ENCODE peak calls at places on chromosome 18, in ten cellular contexts. U, G, X, I, N, D, S, E, A and H are unnamed samples. For H3K4me1, the result is how much of the 10 kb centered on the place peaks cover.

GRCh38 chr18:65103864-65104263 is 646.9 kb upstream of the CDH7 start:
- DNase-seq in E (no peak), U (no peak), X (no peak), D (no peak), I (no peak), A (no peak), N (no peak), G (no peak), S (no peak), H (no peak)

GRCh38 chr18:62605685-62606084 is 82.9 kb downstream of the ZCCHC2 start:
- DNase-seq in D (no peak), X (no peak), S (no peak), G (no peak), U (no peak), N (no peak), I (no peak), E (no peak), A (no peak), H (no peak)

GRCh38 chr18:8517276-8517675 is 92.0 kb upstream of the RAB12 start:
- DNase-seq in D (peak), A (no peak), X (no peak), E (no peak), N (no peak), S (no peak), U (no peak), I (no peak), G (no peak), H (no peak)

GRCh38 chr18:31497711-31498449 is at the start of gene DSG2:
- DNase-seq in A (peak), E (no peak), I (peak), D (peak), U (peak), N (peak), X (no peak), S (no peak), G (peak), H (peak)

GRCh38 chr18:31104444-31104843 is 2.2 kb upstream of the DSC2 start:
- DNase-seq in X (no peak), G (no peak), E (no peak), I (no peak), D (no peak), A (no peak), U (no peak), N (no peak), S (no peak), H (no peak)

GRCh38 chr18:36769611-36770314 is 59.0 kb downstream of the TPGS2 start:
- DNase-seq in U (peak), N (no peak), E (no peak), I (peak), A (no peak), X (no peak), D (no peak), G (no peak), S (peak), H (no peak)

GRCh38 chr18:55547705-55548056 is 40.3 kb downstream of the TCF4 start:
- DNase-seq in N (no peak), E (no peak), I (no peak), A (no peak), D (no peak), U (no peak), S (no peak), X (no peak), G (no peak), H (no peak)

GRCh38 chr18:79738041-79738461 is 58.4 kb downstream of the CTDP1 start:
- DNase-seq in U (no peak), X (no peak), D (peak), E (no peak), G (no peak), I (no peak), N (no peak), S (no peak), A (no peak), H (no peak)

GRCh38 chr18:21439453-21439852 is 161.1 kb downstream of the ESCO1 start:
- DNase-seq in D (no peak), E (no peak), U (no peak), A (no peak), I (peak), G (no peak), N (no peak), S (no peak), X (peak), H (no peak)

GRCh38 chr18:5518899-5519371 is 24.9 kb downstream of the EPB41L3 start:
- DNase-seq in G (no peak), U (no peak), X (peak), A (no peak), E (no peak), D (no peak), N (no peak), I (no peak), S (no peak), H (peak)

GRCh38 chr18:50748243-50749229 is 71.3 kb downstream of the MRO start:
- DNase-seq in S (no peak), N (no peak), X (no peak), U (no peak), E (peak), G (no peak), A (no peak), D (no peak), I (no peak), H (no peak)

GRCh38 chr18:34932363-34932762 is 108.8 kb upstream of the MAPRE2 start:
- DNase-seq in A (no peak), S (no peak), X (no peak), G (no peak), U (no peak), N (no peak), E (no peak), D (no peak), I (no peak), H (no peak)

GRCh38 chr18:35478520-35479435 is 19.0 kb downstream of the INO80C start:
- DNase-seq in N (no peak), U (no peak), X (peak), S (peak), A (peak), D (no peak), I (peak), G (no peak), E (no peak), H (no peak)

GRCh38 chr18:67862069-67862468 is 345.5 kb upstream of the DSEL start:
- DNase-seq in U (no peak), D (no peak), G (no peak), I (no peak), E (no peak), A (no peak), S (no peak), N (no peak), X (peak), H (no peak)

GRCh38 chr18:11323359-11323819 is 174.0 kb upstream of the PIEZO2 start:
- DNase-seq in U (peak), N (no peak), G (no peak), A (no peak), E (no peak), X (peak), S (no peak), D (no peak), I (peak), H (peak)

GRCh38 chr18:62138836-62139235 is 48.0 kb downstream of the PIGN start:
- DNase-seq in U (no peak), D (no peak), G (no peak), I (no peak), A (no peak), N (no peak), E (no peak), S (no peak), X (no peak), H (no peak)

GRCh38 chr18:69649678-69650077 is 249.0 kb downstream of the DOK6 start:
- DNase-seq in S (no peak), E (no peak), U (no peak), A (no peak), X (no peak), N (no peak), D (no peak), G (no peak), I (no peak), H (no peak)

GRCh38 chr18:64713284-64713683 is 564.4 kb upstream of the LINC00305 start:
- DNase-seq in A (no peak), U (no peak), S (no peak), I (no peak), D (no peak), G (no peak), N (no peak), E (no peak), X (no peak), H (peak)

GRCh38 chr18:36465970-36466369 is 168.5 kb downstream of the FHOD3 start:
- DNase-seq in D (no peak), I (no peak), A (no peak), N (no peak), X (no peak), S (no peak), E (no peak), U (no peak), G (no peak), H (no peak)

GRCh38 chr18:49072524-49072934 is 121.8 kb upstream of the SMAD7 start:
- DNase-seq in A (no peak), D (no peak), G (no peak), U (peak), X (peak), I (no peak), E (no peak), N (no peak), S (no peak), H (no peak)

GRCh38 chr18:261398-262073 is 6.3 kb downstream of the THOC1 start:
- DNase-seq in I (no peak), S (no peak), E (no peak), G (no peak), U (no peak), X (peak), D (no peak), N (no peak), A (no peak), H (no peak)

GRCh38 chr18:23212161-23212560 is 76.9 kb downstream of the CABLES1 start:
- DNase-seq in D (no peak), X (no peak), I (no peak), N (no peak), E (no peak), A (no peak), S (no peak), U (no peak), G (no peak), H (no peak)

GRCh38 chr18:25351280-25351772 is 640 bp downstream of the ZNF521 start:
- DNase-seq in I (no peak), S (no peak), A (no peak), G (peak), X (peak), D (no peak), E (no peak), N (no peak), U (no peak), H (peak)

GRCh38 chr18:36389027-36389426 is 91.5 kb downstream of the FHOD3 start:
- DNase-seq in E (no peak), S (no peak), D (no peak), I (no peak), N (no peak), U (no peak), A (no peak), X (no peak), G (no peak), H (no peak)

GRCh38 chr18:59029663-59030421 is 109.8 kb upstream of the SEC11C start:
- DNase-seq in X (no peak), G (no peak), S (no peak), D (no peak), A (no peak), E (peak), I (no peak), U (no peak), N (no peak), H (no peak)

GRCh38 chr18:59022167-59022945 is 117.3 kb upstream of the SEC11C start:
- DNase-seq in D (no peak), E (peak), A (peak), G (peak), S (no peak), I (no peak), X (no peak), U (peak), N (peak), H (no peak)

GRCh38 chr18:59026831-59027410 is 112.8 kb upstream of the SEC11C start:
- DNase-seq in D (no peak), I (no peak), A (no peak), E (no peak), N (no peak), G (no peak), U (no peak), S (no peak), X (no peak), H (no peak)

GRCh38 chr18:59024829-59025228 is 114.9 kb upstream of the SEC11C start:
- DNase-seq in S (no peak), I (no peak), A (no peak), U (no peak), G (no peak), D (no peak), E (peak), X (peak), N (no peak), H (no peak)

DNA sequence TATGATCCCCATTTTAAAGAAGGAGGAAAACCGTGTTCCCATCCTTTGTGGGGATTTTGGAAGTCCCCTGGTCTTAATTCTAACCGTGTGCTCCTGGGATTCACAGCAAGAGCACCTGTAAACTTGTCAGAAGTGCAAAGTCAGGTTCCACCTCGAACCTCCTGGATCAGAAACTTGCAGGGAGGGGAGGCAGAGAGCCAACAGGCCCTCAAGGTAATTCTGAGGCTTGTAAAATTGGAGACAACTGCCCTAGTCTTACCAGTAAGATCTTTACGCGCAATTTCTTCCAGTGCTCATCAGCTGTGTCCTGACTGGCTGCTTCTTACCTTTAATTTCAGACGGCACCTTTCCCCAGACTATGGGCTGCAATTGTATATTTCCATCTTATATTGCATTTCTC is 113.3 kb upstream of the SEC11C start:
- DNase-seq in X (no peak), I (no peak), D (no peak), A (no peak), G (no peak), U (no peak), E (peak), S (no peak), N (peak), H (no peak)
- H3K27ac ChIP-seq in X (no peak), I (no peak), D (no peak), A (no peak), G (no peak), U (no peak), E (no peak), S (no peak), N (no peak), H (no peak)

GRCh38 chr18:76407681-76408080 is 87.4 kb downstream of the ZNF516 start:
- DNase-seq in S (no peak), G (no peak), E (peak), D (no peak), I (no peak), U (no peak), N (no peak), X (no peak), A (no peak), H (no peak)
- H3K4me1 ChIP-seq in S (under half), G (under half), E (half or more), D (under half), I (under half), U (under half), N (under half), X (under half), A (under half), H (under half)

DNA sequence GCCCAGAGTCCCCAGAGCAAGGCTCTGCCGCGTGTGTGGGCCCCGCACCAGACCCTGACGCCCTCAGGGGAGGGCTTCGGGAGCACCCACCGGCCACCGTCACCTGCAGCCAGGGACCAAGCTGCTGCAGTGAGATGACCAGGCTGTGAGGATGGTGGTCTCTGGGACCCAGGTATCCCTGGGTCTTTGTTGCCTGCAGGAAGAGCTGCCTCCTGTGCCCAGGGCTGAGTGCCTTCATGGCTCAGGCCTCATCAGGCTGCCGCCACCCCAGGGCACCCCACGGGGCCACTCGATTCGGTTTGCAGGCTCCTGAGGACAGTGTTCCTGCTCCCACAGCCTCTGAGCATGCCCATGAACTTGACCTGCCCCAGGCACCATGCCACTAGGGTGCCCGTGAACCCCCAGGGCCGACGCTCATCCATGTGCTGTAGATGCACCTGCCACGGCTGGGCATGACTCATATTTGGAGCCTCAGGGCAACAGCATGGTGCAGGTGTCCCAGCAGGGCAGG is 109.8 kb downstream of the FAM210A start:
- DNase-seq in U (no peak), X (no peak), S (no peak), G (no peak), A (no peak), N (no peak), D (no peak), E (peak), I (no peak), H (no peak)
- TF ChIP-seq POLR2A in U (no peak), X (no peak), S (no peak), G (no peak), A (no peak), N (no peak), D (no peak), E (no peak), I (no peak), H (no peak)

GRCh38 chr18:74683573-74683972 is 85.9 kb downstream of the ZNF407 start:
- DNase-seq in U (no peak), I (no peak), D (no peak), N (no peak), S (no peak), A (no peak), E (no peak), X (no peak), G (no peak), H (no peak)

GRCh38 chr18:74679679-74680076 is 82.0 kb downstream of the ZNF407 start:
- DNase-seq in E (no peak), A (no peak), U (no peak), X (no peak), G (no peak), S (no peak), D (no peak), I (no peak), N (no peak), H (no peak)

GRCh38 chr18:74682141-74682997 is 84.7 kb downstream of the ZNF407 start:
- DNase-seq in S (no peak), E (no peak), A (no peak), X (no peak), U (no peak), N (no peak), I (no peak), G (no peak), D (no peak), H (no peak)

GRCh38 chr18:74682998-74683311 is 85.3 kb downstream of the ZNF407 start:
- DNase-seq in S (no peak), E (no peak), I (no peak), D (no peak), A (no peak), N (no peak), X (peak), G (no peak), U (no peak), H (no peak)

GRCh38 chr18:74679006-74679678 is 81.5 kb downstream of the ZNF407 start:
- DNase-seq in I (no peak), E (no peak), U (no peak), X (no peak), G (no peak), S (no peak), N (no peak), A (no peak), D (no peak), H (no peak)
- H3K27ac ChIP-seq in I (no peak), E (no peak), U (no peak), X (no peak), G (no peak), S (no peak), N (no peak), A (no peak), D (no peak), H (no peak)

DNA sequence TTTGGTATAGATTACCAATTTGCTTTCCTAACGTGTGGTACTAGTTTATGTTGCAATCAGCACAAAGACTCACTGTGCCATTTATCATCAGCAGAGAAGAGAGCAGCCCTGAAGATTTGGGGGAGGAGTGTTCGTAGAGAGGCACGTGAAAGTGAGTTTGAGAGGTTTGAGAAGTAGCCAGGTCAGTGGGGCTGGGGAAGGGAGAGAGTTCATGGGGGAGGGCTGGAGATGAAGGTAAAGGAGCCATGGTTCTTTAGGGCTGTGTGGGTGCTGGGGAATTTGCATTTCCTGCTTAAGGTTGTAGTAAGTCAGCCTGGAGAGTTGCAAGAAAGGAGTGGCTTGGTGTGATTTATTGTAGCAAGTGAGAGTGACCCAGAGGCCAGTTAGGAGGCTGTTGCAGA is 172.0 kb downstream of the NEDD4L start:
- DNase-seq in G (peak), I (no peak), U (no peak), E (no peak), A (no peak), X (no peak), D (no peak), S (no peak), N (no peak), H (no peak)
- H3K4me1 ChIP-seq in G (under half), I (under half), U (under half), E (under half), A (under half), X (under half), D (under half), S (under half), N (under half), H (under half)

GRCh38 chr18:12657849-12658829 is at the start of gene SPIRE1:
- DNase-seq in X (peak), A (peak), S (no peak), D (peak), I (peak), E (no peak), G (peak), N (peak), U (peak), H (peak)

GRCh38 chr18:12656671-12657047 is 1.2 kb downstream of the SPIRE1 start:
- DNase-seq in N (no peak), E (no peak), D (no peak), A (no peak), X (peak), S (no peak), I (no peak), U (no peak), G (no peak), H (no peak)

GRCh38 chr18:12654971-12655370 is 2.9 kb downstream of the SPIRE1 start:
- DNase-seq in E (no peak), G (no peak), D (no peak), N (no peak), I (no peak), U (no peak), A (no peak), X (no peak), S (no peak), H (no peak)

GRCh38 chr18:12659904-12660605 is 2.1 kb upstream of the SPIRE1 start:
- DNase-seq in G (no peak), U (peak), X (peak), S (peak), E (no peak), A (no peak), D (no peak), N (no peak), I (peak), H (peak)

GRCh38 chr18:12657048-12657848 is 659 bp downstream of the SPIRE1 start:
- DNase-seq in I (peak), X (peak), G (peak), U (peak), A (peak), D (peak), S (no peak), N (no peak), E (no peak), H (peak)
- TF ChIP-seq POLR2A in I (no peak), X (peak), G (peak), U (peak), A (no peak), D (peak), S (no peak), N (no peak), E (no peak), H (peak)

GRCh38 chr18:78480531-78481054 is 499.0 kb upstream of the SALL3 start:
- DNase-seq in S (no peak), G (no peak), E (no peak), D (no peak), U (no peak), A (no peak), X (no peak), I (no peak), N (no peak), H (no peak)

GRCh38 chr18:78487649-78488048 is 492.0 kb upstream of the SALL3 start:
- DNase-seq in A (no peak), D (no peak), U (no peak), G (no peak), N (no peak), E (no peak), I (no peak), S (no peak), X (no peak), H (no peak)

GRCh38 chr18:78477840-78478239 is 501.8 kb upstream of the SALL3 start:
- DNase-seq in N (no peak), X (no peak), A (no peak), I (no peak), E (no peak), D (no peak), S (no peak), G (no peak), U (no peak), H (no peak)

GRCh38 chr18:78479443-78479842 is 500.2 kb upstream of the SALL3 start:
- DNase-seq in U (no peak), N (no peak), A (no peak), S (no peak), E (no peak), I (no peak), D (no peak), X (no peak), G (no peak), H (no peak)

DNA sequence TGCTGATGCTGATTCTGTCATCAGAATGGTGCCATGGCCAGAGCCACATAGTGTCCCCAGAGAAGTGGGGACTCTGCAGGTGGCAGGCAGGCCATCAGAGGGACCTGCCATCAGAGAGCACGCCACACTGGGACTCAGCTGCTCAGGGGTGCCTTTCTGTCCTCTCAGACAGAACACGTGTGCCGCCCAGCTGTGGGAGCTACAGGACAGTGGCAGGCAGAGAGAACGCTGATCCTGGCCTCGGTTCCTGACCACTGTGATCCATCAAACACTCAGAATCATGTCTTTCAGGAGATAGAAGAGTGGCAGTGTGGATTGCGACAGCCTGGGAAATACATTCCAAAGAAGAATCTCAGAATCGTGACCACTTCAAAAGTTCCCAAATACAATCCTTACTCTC is 497.2 kb upstream of the SALL3 start:
- DNase-seq in E (no peak), G (no peak), A (no peak), X (no peak), N (no peak), I (no peak), D (no peak), S (no peak), U (no peak), H (no peak)
- H3K27ac ChIP-seq in E (no peak), G (no peak), A (no peak), X (no peak), N (no peak), I (no peak), D (no peak), S (no peak), U (no peak), H (no peak)